ENCODE peak calls at places on chromosomes 2 and 18, in ten cellular contexts. One of them, this sample, is unnamed.

GRCh38 chr18:70981400-70982140 is 692.7 kb downstream of the SOCS6 start:
- DNase-seq in RWPE2: no peak
- DNase-seq in upper lobe of left lung: no peak
- DNase-seq in CD4-positive, alpha-beta memory T cell: no peak
- DNase-seq in heart left ventricle: no peak
- DNase-seq in tibial nerve: no peak
- DNase-seq in A549: no peak
- DNase-seq in lower lobe of right lung: no peak
- DNase-seq in neuronal stem cell: no peak
- DNase-seq in keratinocyte: no peak
- DNase-seq in this sample: no peak

GRCh38 chr18:31664101-31664500 is 20.3 kb downstream of the B4GALT6 start:
- DNase-seq in heart left ventricle: no peak
- DNase-seq in A549: no peak
- DNase-seq in upper lobe of left lung: no peak
- DNase-seq in RWPE2: no peak
- DNase-seq in lower lobe of right lung: no peak
- DNase-seq in CD4-positive, alpha-beta memory T cell: no peak
- DNase-seq in keratinocyte: no peak
- DNase-seq in tibial nerve: no peak
- DNase-seq in neuronal stem cell: no peak
- DNase-seq in this sample: no peak

GRCh38 chr18:8329186-8329771 is 280.0 kb upstream of the RAB12 start:
- DNase-seq in heart left ventricle: no peak
- DNase-seq in tibial nerve: no peak
- DNase-seq in RWPE2: no peak
- DNase-seq in upper lobe of left lung: no peak
- DNase-seq in CD4-positive, alpha-beta memory T cell: no peak
- DNase-seq in A549: peak; percentile 50
- DNase-seq in keratinocyte: no peak
- DNase-seq in lower lobe of right lung: no peak
- DNase-seq in neuronal stem cell: no peak
- DNase-seq in this sample: no peak

GRCh38 chr2:206983156-206983875 is 44.0 kb downstream of the CPO start:
- DNase-seq in tibial nerve: no peak
- DNase-seq in RWPE2: no peak
- DNase-seq in A549: no peak
- DNase-seq in keratinocyte: no peak
- DNase-seq in upper lobe of left lung: no peak
- DNase-seq in heart left ventricle: no peak
- DNase-seq in neuronal stem cell: no peak
- DNase-seq in CD4-positive, alpha-beta memory T cell: no peak
- DNase-seq in lower lobe of right lung: no peak
- DNase-seq in this sample: no peak

GRCh38 chr18:24208270-24209035 is 69.6 kb downstream of the CABYR start:
- DNase-seq in neuronal stem cell: no peak
- DNase-seq in heart left ventricle: no peak
- DNase-seq in lower lobe of right lung: no peak
- DNase-seq in upper lobe of left lung: no peak
- DNase-seq in RWPE2: no peak
- DNase-seq in A549: no peak
- DNase-seq in CD4-positive, alpha-beta memory T cell: no peak
- DNase-seq in tibial nerve: no peak
- DNase-seq in keratinocyte: no peak
- DNase-seq in this sample: no peak

GRCh38 chr2:109348645-109349554 is 219.9 kb downstream of the SH3RF3 start:
- DNase-seq in tibial nerve: no peak
- DNase-seq in RWPE2: no peak
- DNase-seq in keratinocyte: no peak
- DNase-seq in upper lobe of left lung: no peak
- DNase-seq in neuronal stem cell: no peak
- DNase-seq in CD4-positive, alpha-beta memory T cell: peak; percentile 72
- DNase-seq in lower lobe of right lung: no peak
- DNase-seq in A549: no peak
- DNase-seq in heart left ventricle: no peak
- DNase-seq in this sample: peak; percentile 86

GRCh38 chr2:164103271-164103670 is 367.5 kb upstream of the FIGN start:
- DNase-seq in upper lobe of left lung: no peak
- DNase-seq in neuronal stem cell: no peak
- DNase-seq in tibial nerve: no peak
- DNase-seq in A549: no peak
- DNase-seq in heart left ventricle: no peak
- DNase-seq in CD4-positive, alpha-beta memory T cell: no peak
- DNase-seq in keratinocyte: no peak
- DNase-seq in RWPE2: no peak
- DNase-seq in lower lobe of right lung: no peak
- DNase-seq in this sample: no peak

GRCh38 chr2:15346624-15347023 is 214.5 kb downstream of the NBAS start:
- DNase-seq in tibial nerve: no peak
- DNase-seq in neuronal stem cell: no peak
- DNase-seq in RWPE2: no peak
- DNase-seq in lower lobe of right lung: no peak
- DNase-seq in A549: no peak
- DNase-seq in heart left ventricle: no peak
- DNase-seq in keratinocyte: no peak
- DNase-seq in upper lobe of left lung: no peak
- DNase-seq in CD4-positive, alpha-beta memory T cell: no peak
- DNase-seq in this sample: no peak

GRCh38 chr2:196535742-196536141 is 103.8 kb upstream of the CCDC150 start:
- DNase-seq in heart left ventricle: no peak
- DNase-seq in keratinocyte: no peak
- DNase-seq in upper lobe of left lung: no peak
- DNase-seq in lower lobe of right lung: no peak
- DNase-seq in neuronal stem cell: no peak
- DNase-seq in tibial nerve: no peak
- DNase-seq in CD4-positive, alpha-beta memory T cell: no peak
- DNase-seq in RWPE2: no peak
- DNase-seq in A549: no peak
- DNase-seq in this sample: no peak

GRCh38 chr2:168396131-168396530 is 59.9 kb upstream of the CERS6 start:
- DNase-seq in neuronal stem cell: no peak
- DNase-seq in keratinocyte: no peak
- DNase-seq in A549: no peak
- DNase-seq in RWPE2: no peak
- DNase-seq in lower lobe of right lung: no peak
- DNase-seq in heart left ventricle: no peak
- DNase-seq in tibial nerve: no peak
- DNase-seq in CD4-positive, alpha-beta memory T cell: no peak
- DNase-seq in upper lobe of left lung: no peak
- DNase-seq in this sample: no peak

GRCh38 chr18:79507546-79508480 is 112.1 kb downstream of the NFATC1 start:
- DNase-seq in tibial nerve: peak; percentile 63
- DNase-seq in CD4-positive, alpha-beta memory T cell: no peak
- DNase-seq in heart left ventricle: peak; percentile 90
- DNase-seq in RWPE2: peak; percentile 32
- DNase-seq in A549: no peak
- DNase-seq in upper lobe of left lung: peak; percentile 71
- DNase-seq in lower lobe of right lung: peak; percentile 74
- DNase-seq in keratinocyte: no peak
- DNase-seq in neuronal stem cell: no peak
- DNase-seq in this sample: no peak

GRCh38 chr2:43349944-43350343 is 123.5 kb upstream of the ZFP36L2 start:
- DNase-seq in RWPE2: no peak
- DNase-seq in tibial nerve: no peak
- DNase-seq in keratinocyte: no peak
- DNase-seq in CD4-positive, alpha-beta memory T cell: no peak
- DNase-seq in heart left ventricle: no peak
- DNase-seq in A549: no peak
- DNase-seq in neuronal stem cell: no peak
- DNase-seq in upper lobe of left lung: no peak
- DNase-seq in lower lobe of right lung: no peak
- DNase-seq in this sample: no peak

GRCh38 chr2:153575171-153575853 is 96.8 kb upstream of the RPRM start:
- DNase-seq in A549: peak; percentile 5
- DNase-seq in heart left ventricle: no peak
- DNase-seq in lower lobe of right lung: no peak
- DNase-seq in keratinocyte: no peak
- DNase-seq in neuronal stem cell: no peak
- DNase-seq in CD4-positive, alpha-beta memory T cell: no peak
- DNase-seq in upper lobe of left lung: no peak
- DNase-seq in RWPE2: no peak
- DNase-seq in tibial nerve: no peak
- DNase-seq in this sample: no peak

GRCh38 chr2:73053316-73054114 is 18.0 kb downstream of the SFXN5 start:
- DNase-seq in upper lobe of left lung: no peak
- DNase-seq in heart left ventricle: no peak
- DNase-seq in keratinocyte: no peak
- DNase-seq in tibial nerve: no peak
- DNase-seq in A549: no peak
- DNase-seq in lower lobe of right lung: no peak
- DNase-seq in RWPE2: no peak
- DNase-seq in CD4-positive, alpha-beta memory T cell: no peak
- DNase-seq in neuronal stem cell: no peak
- DNase-seq in this sample: no peak

GRCh38 chr2:215104226-215104625 is 34.2 kb downstream of the ABCA12 start:
- DNase-seq in RWPE2: no peak
- DNase-seq in keratinocyte: no peak
- DNase-seq in neuronal stem cell: no peak
- DNase-seq in A549: peak; percentile 5
- DNase-seq in lower lobe of right lung: no peak
- DNase-seq in tibial nerve: no peak
- DNase-seq in upper lobe of left lung: no peak
- DNase-seq in heart left ventricle: no peak
- DNase-seq in CD4-positive, alpha-beta memory T cell: no peak
- DNase-seq in this sample: no peak

GRCh38 chr18:75124551-75124950 is 84.4 kb downstream of the PTGR3 start:
- DNase-seq in keratinocyte: no peak
- DNase-seq in neuronal stem cell: no peak
- DNase-seq in heart left ventricle: no peak
- DNase-seq in upper lobe of left lung: no peak
- DNase-seq in RWPE2: no peak
- DNase-seq in CD4-positive, alpha-beta memory T cell: no peak
- DNase-seq in A549: no peak
- DNase-seq in lower lobe of right lung: no peak
- DNase-seq in tibial nerve: no peak
- DNase-seq in this sample: no peak

DNA sequence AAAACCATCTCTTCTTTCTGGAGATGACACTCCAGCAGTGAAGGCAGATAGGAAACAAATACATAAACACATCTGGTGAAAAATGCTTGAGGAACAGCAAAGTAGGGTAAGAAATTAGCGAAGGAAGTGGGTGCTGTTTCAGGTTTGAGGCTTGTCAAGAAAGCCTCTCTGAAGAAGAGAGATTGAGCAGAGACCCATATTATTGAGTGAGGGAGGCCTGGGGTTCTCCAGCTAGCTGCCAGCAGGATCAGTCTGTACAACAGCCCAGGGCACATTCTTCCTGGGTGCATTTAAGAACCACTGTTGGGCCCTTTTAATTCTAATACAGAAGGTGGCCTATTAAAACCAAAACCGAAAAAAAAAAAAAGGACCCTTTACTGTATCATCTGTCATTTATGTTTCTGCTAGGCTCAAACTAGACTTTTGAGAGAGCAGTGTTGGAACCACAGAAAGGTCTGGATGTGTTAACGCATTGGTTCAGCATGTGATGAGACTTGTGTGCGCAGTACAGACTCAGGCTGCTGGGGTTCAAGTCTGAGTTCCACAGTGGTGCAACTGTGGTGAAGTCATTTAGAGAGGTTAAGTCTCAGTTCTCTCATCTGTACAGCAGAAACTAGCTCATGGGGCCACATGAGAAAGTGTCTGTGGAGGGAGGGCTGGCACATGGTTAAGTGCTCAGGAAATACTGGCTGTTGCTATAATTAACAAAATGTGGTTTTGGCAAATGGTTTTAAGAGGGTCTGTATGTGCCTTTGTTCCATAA is 28.9 kb downstream of the MGAT5 start:
- DNase-seq in neuronal stem cell: no peak
- DNase-seq in upper lobe of left lung: no peak
- DNase-seq in A549: no peak
- DNase-seq in RWPE2: no peak
- DNase-seq in CD4-positive, alpha-beta memory T cell: peak; percentile 50
- DNase-seq in lower lobe of right lung: no peak
- DNase-seq in heart left ventricle: no peak
- DNase-seq in keratinocyte: no peak
- DNase-seq in tibial nerve: no peak
- DNase-seq in this sample: peak; percentile 13
- H3K4me1 ChIP-seq in neuronal stem cell: no peaks in the 10 kb centered on the region
- H3K4me1 ChIP-seq in upper lobe of left lung: no peaks in the 10 kb centered on the region
- H3K4me1 ChIP-seq in A549: no peaks in the 10 kb centered on the region
- H3K4me1 ChIP-seq in RWPE2: no peaks in the 10 kb centered on the region
- H3K4me1 ChIP-seq in CD4-positive, alpha-beta memory T cell: peaks cover 71% of the 10 kb centered on the region
- H3K4me1 ChIP-seq in lower lobe of right lung: peaks cover 11% of the 10 kb centered on the region
- H3K4me1 ChIP-seq in heart left ventricle: no peaks in the 10 kb centered on the region
- H3K4me1 ChIP-seq in keratinocyte: no peaks in the 10 kb centered on the region
- H3K4me1 ChIP-seq in tibial nerve: peaks cover 6% of the 10 kb centered on the region
- H3K4me1 ChIP-seq in this sample: peaks cover 32% of the 10 kb centered on the region

GRCh38 chr2:144441711-144442141 is 78.2 kb downstream of the ZEB2 start:
- DNase-seq in lower lobe of right lung: no peak
- DNase-seq in keratinocyte: no peak
- DNase-seq in neuronal stem cell: no peak
- DNase-seq in CD4-positive, alpha-beta memory T cell: no peak
- DNase-seq in tibial nerve: no peak
- DNase-seq in heart left ventricle: no peak
- DNase-seq in upper lobe of left lung: no peak
- DNase-seq in A549: no peak
- DNase-seq in RWPE2: no peak
- DNase-seq in this sample: no peak
- H3K27ac ChIP-seq in lower lobe of right lung: no peak overlapping the region
- H3K27ac ChIP-seq in keratinocyte: no peak overlapping the region
- H3K27ac ChIP-seq in neuronal stem cell: no peak overlapping the region
- H3K27ac ChIP-seq in CD4-positive, alpha-beta memory T cell: no peak overlapping the region
- H3K27ac ChIP-seq in tibial nerve: peak overlapping the region; percentile 79
- H3K27ac ChIP-seq in heart left ventricle: peak overlapping the region; percentile 44
- H3K27ac ChIP-seq in upper lobe of left lung: peak overlapping the region; percentile 73
- H3K27ac ChIP-seq in A549: no peak overlapping the region
- H3K27ac ChIP-seq in RWPE2: no peak overlapping the region
- H3K27ac ChIP-seq in this sample: no peak overlapping the region

DNA sequence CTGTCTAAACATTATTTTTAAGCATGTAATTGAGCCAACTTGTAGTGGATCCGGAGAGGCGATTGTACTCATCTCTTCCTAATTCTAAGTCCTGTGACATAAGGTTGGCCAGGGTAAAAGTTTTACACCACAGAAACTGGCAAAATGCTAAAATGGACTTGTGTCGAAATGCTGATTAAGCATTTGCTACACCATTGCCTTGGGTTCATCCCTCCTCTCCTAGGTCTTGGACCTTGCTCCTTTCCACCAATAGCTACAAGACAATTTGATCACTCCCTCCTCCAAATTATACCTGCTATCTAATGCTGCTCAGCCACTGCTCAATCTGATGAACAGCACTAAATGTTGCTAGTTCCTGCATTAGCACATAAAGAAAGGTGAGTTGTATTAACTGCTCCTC is 132.7 kb upstream of the EPC2 start:
- DNase-seq in keratinocyte: no peak
- DNase-seq in heart left ventricle: no peak
- DNase-seq in tibial nerve: no peak
- DNase-seq in CD4-positive, alpha-beta memory T cell: no peak
- DNase-seq in lower lobe of right lung: no peak
- DNase-seq in A549: no peak
- DNase-seq in upper lobe of left lung: no peak
- DNase-seq in neuronal stem cell: no peak
- DNase-seq in RWPE2: no peak
- DNase-seq in this sample: no peak
- H3K4me1 ChIP-seq in keratinocyte: peaks cover 2% of the 10 kb centered on the region
- H3K4me1 ChIP-seq in heart left ventricle: no peaks in the 10 kb centered on the region
- H3K4me1 ChIP-seq in tibial nerve: no peaks in the 10 kb centered on the region
- H3K4me1 ChIP-seq in CD4-positive, alpha-beta memory T cell: peaks cover 14% of the 10 kb centered on the region
- H3K4me1 ChIP-seq in lower lobe of right lung: peaks cover 10% of the 10 kb centered on the region
- H3K4me1 ChIP-seq in A549: no peaks in the 10 kb centered on the region
- H3K4me1 ChIP-seq in upper lobe of left lung: peaks cover 13% of the 10 kb centered on the region
- H3K4me1 ChIP-seq in neuronal stem cell: no peaks in the 10 kb centered on the region
- H3K4me1 ChIP-seq in RWPE2: no peaks in the 10 kb centered on the region
- H3K4me1 ChIP-seq in this sample: no peaks in the 10 kb centered on the region

GRCh38 chr2:3480352-3481010 is 38.9 kb downstream of the ADI1 start:
- DNase-seq in lower lobe of right lung: no peak
- DNase-seq in heart left ventricle: peak; percentile 42
- DNase-seq in CD4-positive, alpha-beta memory T cell: no peak
- DNase-seq in keratinocyte: no peak
- DNase-seq in tibial nerve: no peak
- DNase-seq in A549: no peak
- DNase-seq in RWPE2: no peak
- DNase-seq in neuronal stem cell: no peak
- DNase-seq in upper lobe of left lung: no peak
- DNase-seq in this sample: no peak
- H3K27ac ChIP-seq in lower lobe of right lung: no peak overlapping the region
- H3K27ac ChIP-seq in heart left ventricle: no peak overlapping the region
- H3K27ac ChIP-seq in CD4-positive, alpha-beta memory T cell: no peak overlapping the region
- H3K27ac ChIP-seq in keratinocyte: no peak overlapping the region
- H3K27ac ChIP-seq in tibial nerve: peak overlapping the region; percentile 95
- H3K27ac ChIP-seq in A549: no peak overlapping the region
- H3K27ac ChIP-seq in RWPE2: no peak overlapping the region
- H3K27ac ChIP-seq in neuronal stem cell: no peak overlapping the region
- H3K27ac ChIP-seq in upper lobe of left lung: no peak overlapping the region
- H3K27ac ChIP-seq in this sample: no peak overlapping the region

This sample was measured in naive thymus-derived CD4-positive, alpha-beta T cell.